ENCODE peak calls at places on chromosomes 5 and 9, in nine cellular contexts. O is fibroblast of pulmonary artery; G is CD8-positive, alpha-beta T cell; E is pancreas; R is brain microvascular endothelial cell; Q is transverse colon; Y is AG04450; P is Peyer's patch; C is GM12865. K is an unnamed sample.

GRCh38 chr9:35829084-35829763 is at the start of gene TMEM8B:
- DNase-seq in Q (peak), O (peak), R (peak), E (peak), C (peak), G (peak), Y (peak), P (peak), K (peak)

GRCh38 chr9:110028281-110029075 is 179.5 kb downstream of the C9orf152 start:
- DNase-seq in C (no peak), Y (no peak), R (no peak), E (no peak), G (no peak), P (no peak), Q (no peak), O (no peak), K (peak)

GRCh38 chr9:21831841-21832509 is 29.5 kb downstream of the MTAP start:
- DNase-seq in P (no peak), R (peak), O (peak), G (no peak), Q (no peak), Y (peak), E (no peak), C (peak), K (peak)

GRCh38 chr9:130072515-130073235 is 19.0 kb downstream of the GPR107 start:
- DNase-seq in Q (no peak), P (no peak), E (no peak), G (no peak), C (peak), O (no peak), Y (no peak), R (peak), K (peak)

GRCh38 chr9:115164511-115164974 is 46.6 kb upstream of the TNC start:
- DNase-seq in E (peak), C (no peak), P (no peak), Q (no peak), G (no peak), R (no peak), Y (no peak), O (peak), K (peak)

GRCh38 chr9:93252781-93253530 is 69.0 kb downstream of the WNK2 start:
- DNase-seq in R (no peak), P (peak), O (no peak), G (no peak), Q (peak), Y (no peak), E (peak), C (no peak), K (no peak)

GRCh38 chr5:35854248-35854647 is 2.4 kb upstream of the IL7R start:
- DNase-seq in C (peak), R (no peak), E (no peak), Q (peak), O (no peak), G (peak), P (no peak), Y (no peak), K (no peak)

GRCh38 chr5:135018457-135018856 is 15.6 kb downstream of the PITX1 start:
- DNase-seq in R (no peak), Q (no peak), C (no peak), O (no peak), Y (no peak), E (peak), P (peak), G (no peak), K (no peak)

GRCh38 chr5:56426658-56427057 is 193.5 kb upstream of the ANKRD55 start:
- DNase-seq in O (no peak), Q (no peak), Y (no peak), P (no peak), R (no peak), G (no peak), E (no peak), C (no peak), K (no peak)

GRCh38 chr5:133967715-133968056 is 739 bp downstream of the C5orf15 start:
- DNase-seq in Q (peak), C (no peak), R (no peak), Y (no peak), P (no peak), E (no peak), O (peak), G (no peak), K (peak)

GRCh38 chr5:88878976-88879375 is 4.0 kb downstream of the MEF2C start:
- DNase-seq in G (no peak), Q (no peak), E (no peak), Y (no peak), O (peak), C (no peak), P (no peak), R (no peak), K (peak)
- TF ChIP-seq CTCF in G (no peak), Q (no peak), E (no peak), Y (peak), O (peak), C (peak), P (no peak), R (no peak), K (peak)

DNA sequence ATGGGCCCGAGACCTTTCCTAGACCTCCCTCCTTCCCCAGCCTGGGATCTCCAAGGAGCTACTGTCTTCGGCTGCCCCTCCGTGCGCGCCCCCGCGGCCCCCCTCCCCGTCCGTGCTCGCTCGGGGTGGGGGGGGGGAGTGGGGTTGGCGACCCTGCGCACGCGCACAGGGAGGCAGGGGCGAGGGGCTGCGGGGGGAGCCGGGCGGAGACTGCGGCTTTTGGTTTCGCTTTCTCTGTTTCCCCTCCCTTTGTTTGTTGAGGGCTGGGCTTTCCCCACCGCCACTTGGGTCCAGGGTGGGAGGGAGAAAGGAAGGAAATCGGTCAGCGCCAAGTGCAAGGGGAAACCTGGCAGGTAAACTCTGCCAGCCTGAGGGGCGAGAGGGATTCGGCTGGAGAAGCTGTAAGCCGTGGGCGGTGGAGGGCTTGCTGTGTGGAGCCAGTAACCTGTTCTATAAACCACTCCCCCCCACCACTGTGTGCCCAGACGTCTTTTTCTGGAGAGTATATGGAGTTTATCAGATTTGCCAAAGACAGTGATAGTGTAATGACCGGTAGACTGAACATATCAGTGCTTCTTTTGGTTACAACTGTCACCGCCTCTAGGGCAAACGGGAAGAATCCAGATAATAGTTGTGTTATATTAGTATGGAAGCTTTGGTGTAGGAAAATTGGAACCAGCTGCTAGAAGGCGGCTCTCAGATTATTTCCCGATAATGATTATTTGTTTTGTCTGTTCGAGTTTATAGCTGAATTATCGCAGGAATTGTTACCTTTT is 687 bp downstream of the DNAJA1 start:
- DNase-seq in E (peak), O (peak), G (peak), Y (no peak), C (peak), R (peak), P (peak), Q (peak), K (peak)
- H3K4me3 ChIP-seq in E (peak), O (peak), G (peak), Y (peak), C (peak), R (peak), P (peak), Q (peak), K (peak)

DNA sequence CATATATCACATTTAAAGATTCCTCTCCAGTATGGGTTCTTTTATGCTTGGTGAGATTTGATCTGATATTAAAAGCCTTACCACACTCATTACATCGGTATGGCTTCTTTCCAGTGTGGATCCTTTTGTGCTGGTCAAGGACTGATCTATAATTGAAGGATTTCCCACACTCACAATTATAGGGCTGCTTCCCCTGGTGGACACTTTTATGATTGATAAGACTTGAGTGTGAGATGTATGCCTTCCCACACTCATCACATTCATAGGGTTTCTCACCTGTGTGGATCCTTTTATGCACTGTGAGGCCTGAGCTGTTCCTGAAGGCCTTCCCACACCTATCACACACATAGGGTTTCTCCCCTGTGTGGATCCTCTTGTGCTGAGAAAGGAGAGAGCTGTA is 12.2 kb downstream of the ZFP62 start:
- DNase-seq in R (no peak), Q (no peak), P (no peak), O (no peak), E (no peak), Y (no peak), C (no peak), G (no peak), K (no peak)
- TF ChIP-seq CTCF in R (no peak), Q (no peak), P (no peak), O (no peak), E (no peak), Y (no peak), C (no peak), G (no peak), K (no peak)

DNA sequence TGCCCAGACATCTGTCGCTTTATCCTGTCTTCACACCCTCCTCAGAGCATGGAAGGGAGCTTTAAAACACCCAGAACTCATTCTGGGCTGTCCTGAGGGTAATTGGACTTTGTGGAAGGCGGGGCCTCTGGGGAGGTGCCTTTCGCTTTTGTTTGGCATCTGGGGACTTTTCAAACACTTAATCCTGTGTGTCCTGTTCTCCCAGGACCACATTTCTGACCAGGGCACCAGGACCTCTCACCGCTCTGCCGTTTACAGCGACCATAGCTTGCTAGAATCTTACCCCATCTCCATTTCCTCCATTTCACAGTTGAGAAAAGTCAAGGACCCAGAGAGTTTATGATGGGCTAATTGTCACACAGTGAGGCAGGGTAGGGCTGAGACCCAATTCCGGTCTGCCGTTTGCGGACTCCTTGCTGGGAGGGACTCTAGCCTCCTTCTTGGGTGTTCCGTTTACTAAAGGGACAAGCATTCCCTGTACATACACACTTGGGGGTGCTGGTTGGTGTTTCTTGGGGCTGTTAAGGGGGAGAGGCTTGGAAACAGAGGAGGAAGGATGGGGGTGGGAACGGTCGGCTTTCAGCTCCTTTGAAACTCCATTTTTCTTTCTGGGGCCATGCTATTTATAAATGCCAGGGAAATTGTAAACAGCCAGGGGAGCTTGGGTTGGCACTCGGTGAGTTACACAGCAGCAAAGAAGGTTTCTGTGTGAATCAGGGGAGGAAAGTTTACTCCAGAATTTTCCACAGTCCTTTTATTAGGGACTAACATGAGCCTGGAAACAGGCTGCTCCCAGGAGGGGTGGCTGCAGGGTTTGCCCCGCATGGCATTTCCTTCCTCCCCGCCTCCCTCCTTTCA is 1.3 kb downstream of the GSN start:
- DNase-seq in E (no peak), Y (no peak), C (no peak), Q (peak), O (no peak), G (no peak), R (no peak), P (peak), K (peak)
- H3K4me3 ChIP-seq in E (peak), Y (peak), C (no peak), Q (peak), O (peak), G (no peak), R (peak), P (peak), K (peak)

GRCh38 chr9:127979015-127979332 is 1.8 kb downstream of the EEIG1 start:
- DNase-seq in G (no peak), R (no peak), Y (no peak), Q (no peak), C (no peak), P (no peak), O (no peak), E (no peak), K (no peak)

GRCh38 chr9:127975376-127976315 is 5.1 kb downstream of the EEIG1 start:
- DNase-seq in O (no peak), C (no peak), P (peak), E (no peak), Q (peak), R (no peak), Y (no peak), G (no peak), K (no peak)

GRCh38 chr9:127977877-127978647 is 2.7 kb downstream of the EEIG1 start:
- DNase-seq in Q (peak), E (no peak), Y (peak), C (peak), P (peak), O (peak), G (no peak), R (peak), K (peak)

GRCh38 chr9:127976498-127976897 is 4.3 kb downstream of the EEIG1 start:
- DNase-seq in E (no peak), O (no peak), P (peak), R (no peak), G (no peak), Q (peak), Y (no peak), C (no peak), K (no peak)

DNA sequence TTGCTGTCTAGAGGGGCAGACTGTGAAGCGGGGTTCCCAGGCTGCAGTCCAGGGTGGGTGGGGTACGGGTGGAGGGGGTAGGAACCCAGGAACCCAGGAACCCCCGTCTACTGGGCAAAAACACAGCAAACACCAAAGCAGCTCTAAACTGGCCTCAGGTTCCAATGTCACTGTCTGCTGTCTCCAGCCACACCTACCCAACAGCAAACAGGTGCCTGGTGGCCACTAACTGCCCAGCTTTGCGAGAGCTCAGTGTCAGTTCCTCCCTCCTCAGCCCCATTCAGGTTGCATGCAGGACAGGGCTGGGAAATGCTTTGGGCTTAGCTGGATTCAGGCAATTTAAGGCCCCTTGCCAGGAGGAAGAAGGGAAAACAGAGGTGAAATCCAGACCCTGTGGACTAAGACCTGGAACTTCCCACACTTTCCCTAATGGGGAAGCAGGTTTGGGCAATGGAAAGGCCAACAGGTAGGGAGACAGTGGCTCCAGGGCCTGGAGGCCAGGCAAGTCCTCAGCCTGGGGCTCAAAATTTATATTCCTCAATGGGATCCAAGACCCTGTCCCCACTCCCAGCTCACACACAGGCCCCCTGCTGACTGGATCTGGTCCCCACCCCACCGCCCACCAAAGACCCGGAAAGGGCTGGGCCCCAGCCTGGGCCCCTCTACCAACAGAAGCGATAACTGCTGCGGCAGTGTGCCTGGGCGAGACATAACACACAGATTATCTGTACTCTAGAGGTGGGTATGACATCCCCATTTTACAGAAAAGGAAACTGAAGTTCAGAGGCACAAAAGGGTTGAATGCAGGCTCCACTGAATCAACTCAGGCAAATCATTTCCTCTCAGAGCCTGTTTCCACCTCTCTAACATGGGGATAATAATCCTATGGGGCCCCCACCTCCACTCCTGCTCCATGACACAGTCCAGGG is 3.6 kb downstream of the EEIG1 start:
- DNase-seq in E (no peak), Q (peak), G (no peak), C (no peak), R (no peak), O (no peak), Y (no peak), P (peak), K (no peak)
- TF ChIP-seq CTCF in E (no peak), Q (no peak), G (no peak), C (no peak), R (no peak), O (no peak), Y (no peak), P (no peak), K (no peak)

GRCh38 chr5:68032240-68032762 is 183.3 kb upstream of the PIK3R1 start:
- DNase-seq in R (no peak), P (no peak), Q (no peak), O (no peak), Y (no peak), C (no peak), E (no peak), G (no peak), K (no peak)

GRCh38 chr5:68026092-68026910 is 189.3 kb upstream of the PIK3R1 start:
- DNase-seq in E (no peak), Q (no peak), C (no peak), O (no peak), R (no peak), Y (no peak), G (no peak), P (no peak), K (no peak)

GRCh38 chr5:68024426-68024825 is 191.1 kb upstream of the PIK3R1 start:
- DNase-seq in P (no peak), Q (no peak), R (no peak), E (no peak), G (no peak), C (no peak), O (no peak), Y (no peak), K (no peak)

GRCh38 chr5:68028131-68028727 is 187.3 kb upstream of the PIK3R1 start:
- DNase-seq in R (no peak), O (no peak), G (no peak), C (no peak), P (no peak), Y (no peak), Q (no peak), E (no peak), K (peak)

DNA sequence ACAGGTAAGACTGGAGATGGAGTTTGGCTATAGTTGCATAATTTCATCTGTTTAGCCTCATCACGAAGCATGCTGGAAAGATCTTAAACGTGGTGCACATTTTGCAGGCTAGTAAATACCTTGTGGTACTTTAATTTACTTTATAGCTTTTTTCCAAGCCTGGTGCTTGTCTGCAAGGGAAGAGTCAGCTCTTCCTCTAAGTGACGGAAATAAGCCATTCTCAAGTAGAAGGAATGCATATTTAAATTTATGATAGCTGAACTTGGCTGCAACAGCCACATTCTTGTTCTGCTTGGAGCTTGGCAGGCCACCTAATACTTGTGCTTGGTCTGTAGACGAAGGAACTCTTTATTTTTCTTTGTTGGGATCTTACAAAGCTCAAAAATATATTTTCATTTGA is 188.0 kb upstream of the PIK3R1 start:
- DNase-seq in P (no peak), Y (peak), Q (no peak), R (peak), O (peak), G (no peak), C (no peak), E (no peak), K (peak)
- H3K4me3 ChIP-seq in P (no peak), Y (no peak), Q (no peak), R (no peak), O (no peak), G (no peak), C (no peak), E (no peak), K (no peak)

GRCh38 chr5:174737335-174737734 is 13.0 kb downstream of the MSX2 start:
- DNase-seq in E (no peak), C (no peak), Y (no peak), R (no peak), O (no peak), P (no peak), Q (no peak), G (no peak), K (no peak)

GRCh38 chr5:174734571-174735497 is 10.5 kb downstream of the MSX2 start:
- DNase-seq in C (no peak), R (no peak), O (no peak), G (no peak), E (no peak), Q (no peak), P (no peak), Y (no peak), K (no peak)

GRCh38 chr5:174736351-174736721 is 12.0 kb downstream of the MSX2 start:
- DNase-seq in Q (no peak), Y (peak), E (no peak), G (no peak), O (peak), R (peak), P (no peak), C (no peak), K (peak)

GRCh38 chr5:174736777-174737176 is 12.4 kb downstream of the MSX2 start:
- DNase-seq in Q (no peak), P (no peak), O (no peak), R (no peak), Y (no peak), E (no peak), C (no peak), G (no peak), K (no peak)

DNA sequence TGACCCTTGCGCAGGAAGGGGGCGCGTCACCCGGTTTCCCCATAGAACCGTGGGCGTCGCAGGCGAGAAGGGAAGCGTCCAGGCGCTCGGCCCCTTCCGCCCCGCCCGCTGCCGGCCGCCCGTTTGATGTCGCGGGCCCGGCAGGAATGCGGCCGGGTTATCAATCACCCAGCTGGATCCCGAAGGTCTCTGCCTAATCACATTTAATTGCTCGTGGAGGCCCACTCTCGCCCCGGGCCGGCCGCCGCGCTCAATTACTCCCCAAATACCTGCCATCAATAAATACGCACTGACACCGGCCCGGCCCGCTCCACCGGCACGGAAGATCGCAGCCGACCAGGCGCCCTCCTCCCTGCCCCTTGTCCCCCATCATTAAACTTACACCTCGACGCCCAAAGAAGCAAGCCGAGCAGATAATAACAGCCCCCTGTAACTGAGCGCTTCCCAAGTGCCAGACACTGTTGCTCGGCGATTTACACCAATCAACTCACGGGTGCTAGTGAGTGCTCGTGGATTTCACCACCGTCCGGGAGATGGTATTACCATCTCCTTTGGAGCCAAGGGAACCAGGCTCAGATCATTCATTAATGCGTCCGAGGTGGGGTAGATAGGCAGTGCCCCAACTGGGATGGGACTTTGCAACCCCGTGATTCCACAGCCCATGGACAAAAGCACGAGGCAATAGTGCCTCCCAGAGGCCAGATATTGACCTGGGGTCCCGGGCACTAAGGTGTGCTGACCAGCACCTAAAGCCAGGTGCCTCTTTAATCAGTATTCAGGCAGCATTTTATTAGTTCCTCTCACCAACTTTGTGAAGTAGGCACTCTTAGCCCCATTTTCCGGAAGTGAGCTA is 11.3 kb downstream of the MSX2 start:
- DNase-seq in P (peak), O (no peak), R (no peak), C (no peak), Q (no peak), G (no peak), Y (no peak), E (no peak), K (no peak)
- TF ChIP-seq CTCF in P (no peak), O (peak), R (peak), C (peak), Q (peak), G (no peak), Y (peak), E (no peak), K (peak)

K was measured in cardiac fibroblast.